ENCODE peak calls at places on chromosome 16, in six cellular contexts. T, P, R, W, X and F are unnamed samples.

GRCh38 chr16:8374032-8374431 is 216.3 kb downstream of the TMEM114 start:
- DNase-seq in P (no peak), T (no peak), W (no peak), R (no peak), X (no peak), F (no peak)

GRCh38 chr16:73890524-73891500 is 405.8 kb upstream of the PSMD7 start:
- DNase-seq in P (no peak), W (no peak), R (no peak), X (no peak), T (no peak), F (no peak)

GRCh38 chr16:58348986-58349385 is 43.3 kb upstream of the GINS3 start:
- DNase-seq in T (no peak), W (no peak), P (no peak), R (no peak), X (no peak), F (no peak)

GRCh38 chr16:85800321-85800669 is 800 bp downstream of the COX4I1 start:
- DNase-seq in R (no peak), X (no peak), P (no peak), T (peak), W (no peak), F (no peak)

GRCh38 chr16:54444851-54445523 is 158.4 kb upstream of the IRX3 start:
- DNase-seq in R (no peak), X (no peak), W (no peak), T (no peak), P (no peak), F (no peak)

GRCh38 chr16:88141580-88141979 is 190.3 kb downstream of the BANP start:
- DNase-seq in X (no peak), R (no peak), P (no peak), T (no peak), W (no peak), F (no peak)

GRCh38 chr16:17457513-17457912 is 13.2 kb downstream of the XYLT1 start:
- DNase-seq in R (no peak), W (no peak), P (no peak), T (no peak), X (no peak), F (no peak)

GRCh38 chr16:14566599-14566998 is 63.5 kb downstream of the PARN start:
- DNase-seq in W (no peak), T (no peak), P (no peak), X (no peak), R (no peak), F (no peak)

GRCh38 chr16:67673712-67674580 is 7.3 kb downstream of the C16orf86 start:
- DNase-seq in X (no peak), T (no peak), W (no peak), R (no peak), P (no peak), F (no peak)

GRCh38 chr16:2194166-2194834 is 2.1 kb downstream of the CASKIN1 start:
- DNase-seq in P (peak), X (no peak), R (no peak), W (no peak), T (no peak), F (no peak)

GRCh38 chr16:77043076-77043475 is 147.9 kb upstream of the MON1B start:
- DNase-seq in P (no peak), R (no peak), W (no peak), X (no peak), T (no peak), F (peak)

GRCh38 chr16:49461517-49461951 is 87.9 kb downstream of the C16orf78 start:
- DNase-seq in P (no peak), R (no peak), T (no peak), X (no peak), W (peak), F (no peak)

GRCh38 chr16:58652741-58653140 is 23.1 kb upstream of the CNOT1 start:
- DNase-seq in T (no peak), W (no peak), R (no peak), X (no peak), P (no peak), F (no peak)